ENCODE peak calls at places on chromosomes 2 and 18, in five cellular contexts. U, R, L, Z and V are unnamed samples.

GRCh38 chr18:49863769-49864615 is 50.7 kb upstream of the ACAA2 start:
- DNase-seq in U (no peak), R (no peak), L (no peak), Z (no peak), V (no peak)

GRCh38 chr2:202098336-202098735 is 25.3 kb downstream of the KIAA2012 start:
- DNase-seq in U (no peak), R (no peak), L (no peak), Z (no peak), V (no peak)

GRCh38 chr18:79763407-79763806 is 34.3 kb upstream of the KCNG2 start:
- DNase-seq in U (no peak), R (no peak), L (no peak), Z (no peak), V (no peak)

GRCh38 chr2:240287496-240288086 is 147.1 kb upstream of the OTOS start:
- DNase-seq in U (no peak), R (peak), L (peak), Z (no peak), V (no peak)

GRCh38 chr2:32738939-32739338 is 111.1 kb downstream of the TTC27 start:
- DNase-seq in U (no peak), R (no peak), L (no peak), Z (no peak), V (no peak)

GRCh38 chr2:109613922-109614714 is at the start of the genes SEPTIN10 and SOWAHC:
- DNase-seq in U (peak), R (peak), L (peak), Z (peak), V (peak)

GRCh38 chr2:234998404-234999211 is 46.8 kb downstream of the SH3BP4 start:
- DNase-seq in U (peak), R (no peak), L (no peak), Z (no peak), V (no peak)

GRCh38 chr2:40394030-40394429 is 57.9 kb downstream of the SLC8A1 start:
- DNase-seq in U (no peak), R (no peak), L (no peak), Z (no peak), V (no peak)

GRCh38 chr2:196725218-196725617 is 74.3 kb downstream of the GTF3C3 start:
- DNase-seq in U (peak), R (no peak), L (no peak), Z (no peak), V (no peak)

GRCh38 chr2:189347540-189347939 is 93.7 kb upstream of the WDR75 start:
- DNase-seq in U (peak), R (peak), L (no peak), Z (no peak), V (peak)

GRCh38 chr2:120957905-120958304 is 222.2 kb downstream of the GLI2 start:
- DNase-seq in U (no peak), R (no peak), L (no peak), Z (no peak), V (no peak)

GRCh38 chr2:190636362-190636761 is 12.5 kb upstream of the NAB1 start:
- DNase-seq in U (no peak), R (no peak), L (no peak), Z (no peak), V (no peak)

GRCh38 chr2:174863183-174863582 is 98.9 kb upstream of the CHRNA1 start:
- DNase-seq in U (no peak), R (no peak), L (no peak), Z (no peak), V (no peak)

GRCh38 chr18:62524443-62525200 is 1.8 kb downstream of the ZCCHC2 start:
- DNase-seq in U (peak), R (peak), L (peak), Z (peak), V (peak)

GRCh38 chr2:222307138-222307756 is 8.4 kb upstream of the PAX3 start:
- DNase-seq in U (peak), R (no peak), L (no peak), Z (peak), V (no peak)

GRCh38 chr2:98518106-98518505 is 73.4 kb downstream of the INPP4A start:
- DNase-seq in U (peak), R (peak), L (peak), Z (no peak), V (peak)

GRCh38 chr2:216302981-216303676 is 69.2 kb downstream of the MARCHF4 start:
- DNase-seq in U (peak), R (no peak), L (no peak), Z (no peak), V (no peak)

GRCh38 chr2:15265889-15266288 is 295.2 kb downstream of the NBAS start:
- DNase-seq in U (no peak), R (no peak), L (no peak), Z (no peak), V (no peak)